ENCODE peak calls at places on chromosomes 5 and 9, in six cellular contexts. X is right lobe of liver; Y is MM.1S; F is upper lobe of left lung; M is upper lobe of right lung; N is CD4-positive, alpha-beta memory T cell. R is an unnamed sample.

GRCh38 chr5:132526290-132526973 is 16.9 kb downstream of the IL5 start:
- DNase-seq in X (peak), Y (peak), F (no peak), M (peak), N (peak), R (no peak)

GRCh38 chr5:125408582-125409069 is 662.2 kb upstream of the ZNF608 start:
- DNase-seq in X (no peak), Y (peak), F (no peak), M (no peak), N (no peak), R (no peak)

GRCh38 chr5:107430077-107430625 is 240.6 kb downstream of the EFNA5 start:
- DNase-seq in X (no peak), Y (no peak), F (no peak), M (no peak), N (no peak), R (no peak)

GRCh38 chr5:53360811-53361210 is 119.6 kb upstream of the FST start:
- DNase-seq in X (no peak), Y (no peak), F (no peak), M (no peak), N (no peak), R (no peak)

GRCh38 chr9:37949576-37949975 is 45.6 kb upstream of the SLC25A51 start:
- DNase-seq in X (no peak), Y (no peak), F (no peak), M (no peak), N (no peak), R (no peak)

GRCh38 chr9:93654351-93654961 is 78.1 kb downstream of the PHF2 start:
- DNase-seq in X (peak), Y (no peak), F (no peak), M (peak), N (no peak), R (no peak)

GRCh38 chr5:87770601-87771121 is 357.9 kb upstream of the CCNH start:
- DNase-seq in X (no peak), Y (no peak), F (no peak), M (no peak), N (no peak), R (no peak)

GRCh38 chr5:148268556-148268955 is at the start of gene SPINK13:
- DNase-seq in X (no peak), Y (no peak), F (no peak), M (no peak), N (no peak), R (no peak)

GRCh38 chr9:80797841-80798688 is 891.3 kb downstream of the TLE1 start:
- DNase-seq in X (no peak), Y (no peak), F (no peak), M (no peak), N (no peak), R (no peak)

GRCh38 chr9:116365056-116365471 is 211.5 kb downstream of the PAPPA start:
- DNase-seq in X (no peak), Y (no peak), F (peak), M (no peak), N (no peak), R (no peak)

GRCh38 chr5:15791859-15792258 is 291.9 kb downstream of the FBXL7 start:
- DNase-seq in X (no peak), Y (no peak), F (no peak), M (no peak), N (no peak), R (no peak)

GRCh38 chr9:237141-237857 is 22.6 kb downstream of the DOCK8 start:
- DNase-seq in X (no peak), Y (no peak), F (no peak), M (no peak), N (no peak), R (no peak)

GRCh38 chr9:14769235-14769580 is 46.7 kb upstream of the CER1 start:
- DNase-seq in X (no peak), Y (no peak), F (no peak), M (no peak), N (no peak), R (no peak)

DNA sequence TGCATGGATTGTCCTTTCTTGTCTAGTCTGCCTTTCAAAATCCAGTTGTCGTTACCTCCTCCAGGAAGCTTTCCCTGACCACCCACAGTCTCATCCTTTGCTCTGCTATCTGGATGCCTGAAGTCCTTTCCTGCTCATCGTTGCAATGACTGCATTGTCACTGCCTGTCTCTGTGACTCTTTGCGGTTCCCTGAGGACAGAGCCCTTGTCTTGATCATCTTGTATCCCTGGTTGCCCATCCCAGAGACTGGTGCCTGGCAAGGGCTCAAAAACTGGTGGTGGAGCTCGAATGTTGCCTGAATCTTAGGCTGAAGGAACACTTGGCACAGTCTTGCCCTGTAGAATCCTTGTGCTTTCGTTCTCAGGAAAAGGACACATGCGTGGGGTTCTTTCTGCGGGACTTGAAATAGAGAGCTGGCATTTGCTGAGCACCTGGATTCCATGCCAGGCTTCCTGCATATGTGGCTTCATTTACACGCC is 2.4 kb downstream of the NEURL1B start:
- DNase-seq in X (no peak), Y (no peak), F (no peak), M (peak), N (no peak), R (no peak)
- H3K4me3 ChIP-seq in X (peak), Y (no peak), F (peak), M (peak), N (no peak), R (peak)

GRCh38 chr5:150162142-150162513 is 4.5 kb upstream of the CDX1 start:
- DNase-seq in X (no peak), Y (no peak), F (no peak), M (no peak), N (no peak), R (no peak)

GRCh38 chr5:150160448-150161069 is 4.9 kb upstream of the PDGFRB start:
- DNase-seq in X (no peak), Y (no peak), F (no peak), M (no peak), N (no peak), R (no peak)

GRCh38 chr5:150163035-150163434 is 3.5 kb upstream of the CDX1 start:
- DNase-seq in X (no peak), Y (no peak), F (no peak), M (no peak), N (no peak), R (no peak)

GRCh38 chr5:150159741-150160179 is 4.1 kb upstream of the PDGFRB start:
- DNase-seq in X (no peak), Y (no peak), F (no peak), M (no peak), N (no peak), R (no peak)

GRCh38 chr5:150161242-150162141 is 5.1 kb upstream of the CDX1 start:
- DNase-seq in X (peak), Y (peak), F (peak), M (peak), N (peak), R (peak)
- H3K27ac ChIP-seq in X (no peak), Y (no peak), F (peak), M (peak), N (no peak), R (peak)

GRCh38 chr9:35079426-35080341 is at the start of gene FANCG:
- DNase-seq in X (peak), Y (peak), F (peak), M (peak), N (peak), R (peak)

GRCh38 chr9:35075358-35075757 is 2.9 kb upstream of the VCP start:
- DNase-seq in X (no peak), Y (no peak), F (no peak), M (no peak), N (no peak), R (no peak)

GRCh38 chr9:35076848-35077247 is 2.9 kb downstream of the FANCG start:
- DNase-seq in X (no peak), Y (no peak), F (no peak), M (no peak), N (no peak), R (no peak)

GRCh38 chr9:35079041-35079425 is 709 bp downstream of the FANCG start:
- DNase-seq in X (no peak), Y (peak), F (no peak), M (no peak), N (no peak), R (no peak)

DNA sequence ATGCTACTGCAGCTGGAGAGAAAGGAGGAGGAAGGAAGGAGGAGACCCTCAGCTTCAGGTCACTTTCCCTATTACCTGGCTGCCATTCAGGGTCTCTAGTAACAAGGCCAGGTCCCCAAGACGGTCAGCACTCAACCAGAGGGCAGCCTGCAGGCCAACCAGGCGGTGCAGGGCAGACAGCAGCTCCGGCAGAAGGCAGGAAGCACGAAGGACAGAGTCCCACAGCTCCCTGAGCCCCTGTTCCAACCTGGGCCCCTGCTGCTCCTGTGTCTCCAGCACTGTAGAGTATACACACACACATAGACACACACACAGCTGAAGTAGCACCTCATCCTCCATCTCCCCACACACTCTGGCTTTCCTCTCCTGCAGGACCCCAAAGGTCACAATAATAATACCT is 1.7 kb downstream of the FANCG start:
- DNase-seq in X (no peak), Y (no peak), F (peak), M (no peak), N (no peak), R (no peak)
- H3K4me3 ChIP-seq in X (no peak), Y (peak), F (no peak), M (no peak), N (no peak), R (no peak)

DNA sequence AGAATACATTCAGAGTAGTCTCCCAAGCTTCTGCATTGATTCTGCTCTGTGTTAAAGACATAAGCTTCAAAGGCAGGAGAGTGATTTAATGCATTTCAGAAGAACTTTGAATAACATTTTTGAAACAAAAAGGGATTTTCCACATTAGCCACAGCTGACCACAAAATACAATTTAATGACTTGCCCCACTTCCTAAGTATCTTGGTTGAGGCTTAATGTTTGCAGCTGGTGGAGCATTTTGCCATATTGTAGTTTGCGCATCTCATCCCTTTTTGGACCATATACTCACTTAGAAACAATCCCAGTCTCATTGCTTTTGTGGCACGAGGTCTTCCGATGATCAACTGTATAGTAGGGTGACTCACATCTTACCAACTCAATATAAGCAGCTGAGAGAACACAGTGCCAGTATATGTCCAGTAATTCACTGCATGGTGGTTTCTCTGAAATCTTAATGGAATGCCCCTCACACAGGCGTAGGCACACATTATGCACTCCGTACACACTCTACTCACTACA is 455.8 kb upstream of the PTGER4 start:
- DNase-seq in X (no peak), Y (peak), F (no peak), M (no peak), N (peak), R (no peak)
- H3K27ac ChIP-seq in X (no peak), Y (no peak), F (no peak), M (no peak), N (no peak), R (no peak)

GRCh38 chr9:35729101-35729500 is 2.9 kb downstream of the TLN1 start:
- DNase-seq in X (no peak), Y (no peak), F (no peak), M (no peak), N (no peak), R (no peak)
- H3K4me3 ChIP-seq in X (peak), Y (no peak), F (peak), M (peak), N (peak), R (peak)

GRCh38 chr5:4555739-4556285 is 584.3 kb upstream of the ADAMTS16 start:
- DNase-seq in X (no peak), Y (no peak), F (peak), M (no peak), N (no peak), R (no peak)
- H3K27ac ChIP-seq in X (no peak), Y (no peak), F (no peak), M (no peak), N (no peak), R (no peak)

GRCh38 chr5:142011572-142012185 is 1.1 kb downstream of the GNPDA1 start:
- DNase-seq in X (no peak), Y (no peak), F (no peak), M (no peak), N (no peak), R (no peak)
- H3K4me3 ChIP-seq in X (peak), Y (peak), F (peak), M (peak), N (peak), R (peak)

R was measured in thoracic aorta.